ENCODE peak calls at places on chromosomes 6 and 20, in seven cellular contexts. D is left lobe of liver, Y is memory B cell, L is hippocampal formation, H is cardiac fibroblast, B is SHP77 treated with DMSO at 0.1 percent for 48 hours, O is NCI-H1092 treated with DMSO at 0.1 percent for 48 hours. R is an unnamed sample.

GRCh38 chr6:11273406-11274065 is 41.1 kb upstream of the NEDD9 start:
- DNase-seq in D (no peak), Y (no peak), L (no peak), H (no peak), B (no peak), O (no peak), R (no peak)

GRCh38 chr6:4268171-4268570 is 132.8 kb upstream of the ECI2 start:
- DNase-seq in D (no peak), Y (no peak), L (no peak), H (no peak), B (no peak), O (no peak), R (no peak)

GRCh38 chr6:139654888-139655782 is 280.7 kb upstream of the CITED2 start:
- DNase-seq in D (peak), Y (no peak), L (no peak), H (no peak), B (no peak), O (no peak), R (no peak)

GRCh38 chr20:10696650-10697049 is 22.9 kb upstream of the JAG1 start:
- DNase-seq in D (peak), Y (no peak), L (no peak), H (no peak), B (no peak), O (no peak), R (no peak)

GRCh38 chr20:19460386-19460785 is 247.9 kb downstream of the SLC24A3 start:
- DNase-seq in D (no peak), Y (no peak), L (no peak), H (peak), B (no peak), O (no peak), R (no peak)

GRCh38 chr6:157953580-157954091 is 28.0 kb upstream of the SYNJ2 start:
- DNase-seq in D (no peak), Y (no peak), L (no peak), H (peak), B (peak), O (no peak), R (no peak)

GRCh38 chr6:47698342-47698787 is at the start of gene ADGRF4:
- DNase-seq in D (no peak), Y (no peak), L (no peak), H (peak), B (no peak), O (no peak), R (no peak)

GRCh38 chr6:7424967-7425807 is 35.6 kb downstream of the RIOK1 start:
- DNase-seq in D (no peak), Y (no peak), L (no peak), H (peak), B (no peak), O (peak), R (no peak)

GRCh38 chr6:165858571-165858970 is 195.5 kb upstream of the PDE10A start:
- DNase-seq in D (no peak), Y (no peak), L (no peak), H (peak), B (no peak), O (peak), R (no peak)